ENCODE peak calls at places on chromosomes 1 and 21, in eight cellular contexts. T, X, A, V, P, S, K and R are unnamed samples.

GRCh38 chr1:38046884-38047602 is 450 bp upstream of the POU3F1 start:
- DNase-seq in T (peak; percentile 72), X (peak; percentile 63), A (peak; percentile 66), V (peak; percentile 84), P (peak; percentile 95), S (peak; percentile 85), K (peak; percentile 91), R (peak; percentile 90)

GRCh38 chr1:54989968-54990810 is 8.5 kb upstream of the BSND start:
- DNase-seq in T (no peak), X (no peak), A (no peak), V (no peak), P (peak; percentile 35), S (no peak), K (peak; percentile 30), R (no peak)

GRCh38 chr1:226608699-226609505 is 60.3 kb downstream of the STUM start:
- DNase-seq in T (peak; percentile 74), X (peak; percentile 43), A (peak; percentile 69), V (peak; percentile 79), P (peak; percentile 79), S (peak; percentile 66), K (peak; percentile 67), R (peak; percentile 72)

GRCh38 chr1:235954306-235955283 is 87.9 kb upstream of the LYST start:
- DNase-seq in T (no peak), X (peak; percentile 34), A (peak; percentile 61), V (no peak), P (no peak), S (no peak), K (peak; percentile 25), R (no peak)

GRCh38 chr21:38355992-38356781 is 99.4 kb downstream of the KCNJ15 start:
- DNase-seq in T (peak; percentile 83), X (peak; percentile 65), A (peak; percentile 59), V (peak; percentile 63), P (peak; percentile 90), S (peak; percentile 83), K (peak; percentile 85), R (peak; percentile 12)

GRCh38 chr1:30268923-30269666 is 454.3 kb downstream of the MATN1 start:
- DNase-seq in T (no peak), X (no peak), A (no peak), V (no peak), P (no peak), S (no peak), K (no peak), R (no peak)

GRCh38 chr21:34635307-34635706 is 20.4 kb upstream of the RCAN1 start:
- DNase-seq in T (no peak), X (no peak), A (no peak), V (no peak), P (no peak), S (no peak), K (no peak), R (no peak)

GRCh38 chr1:9628541-9629444 is 22.7 kb upstream of the PIK3CD start:
- DNase-seq in T (no peak), X (no peak), A (peak; percentile 84), V (no peak), P (no peak), S (no peak), K (no peak), R (no peak)

GRCh38 chr21:44199448-44199847 is 41.3 kb downstream of the ICOSLG start:
- DNase-seq in T (no peak), X (no peak), A (peak; percentile 17), V (no peak), P (peak; percentile 43), S (no peak), K (no peak), R (no peak)

GRCh38 chr1:106998431-106999002 is 58.0 kb upstream of the PRMT6 start:
- DNase-seq in T (no peak), X (no peak), A (no peak), V (no peak), P (no peak), S (peak; percentile 42), K (no peak), R (no peak)

GRCh38 chr1:13780780-13781179 is 80.8 kb downstream of the PRDM2 start:
- DNase-seq in T (no peak), X (no peak), A (no peak), V (no peak), P (no peak), S (no peak), K (no peak), R (no peak)

GRCh38 chr1:67540733-67541125 is 110.5 kb upstream of the SERBP1 start:
- DNase-seq in T (no peak), X (no peak), A (no peak), V (no peak), P (no peak), S (no peak), K (no peak), R (no peak)

GRCh38 chr1:158005249-158005648 is 11.8 kb downstream of the KIRREL1 start:
- DNase-seq in T (no peak), X (no peak), A (no peak), V (no peak), P (no peak), S (no peak), K (no peak), R (no peak)

GRCh38 chr1:158007180-158007579 is 13.7 kb downstream of the KIRREL1 start:
- DNase-seq in T (no peak), X (no peak), A (no peak), V (no peak), P (no peak), S (no peak), K (no peak), R (no peak)

GRCh38 chr1:158011714-158012113 is 18.3 kb downstream of the KIRREL1 start:
- DNase-seq in T (no peak), X (no peak), A (no peak), V (no peak), P (no peak), S (no peak), K (no peak), R (no peak)

GRCh38 chr1:158008630-158009029 is 15.2 kb downstream of the KIRREL1 start:
- DNase-seq in T (no peak), X (no peak), A (no peak), V (peak; percentile 55), P (no peak), S (peak; percentile 26), K (no peak), R (no peak)

DNA sequence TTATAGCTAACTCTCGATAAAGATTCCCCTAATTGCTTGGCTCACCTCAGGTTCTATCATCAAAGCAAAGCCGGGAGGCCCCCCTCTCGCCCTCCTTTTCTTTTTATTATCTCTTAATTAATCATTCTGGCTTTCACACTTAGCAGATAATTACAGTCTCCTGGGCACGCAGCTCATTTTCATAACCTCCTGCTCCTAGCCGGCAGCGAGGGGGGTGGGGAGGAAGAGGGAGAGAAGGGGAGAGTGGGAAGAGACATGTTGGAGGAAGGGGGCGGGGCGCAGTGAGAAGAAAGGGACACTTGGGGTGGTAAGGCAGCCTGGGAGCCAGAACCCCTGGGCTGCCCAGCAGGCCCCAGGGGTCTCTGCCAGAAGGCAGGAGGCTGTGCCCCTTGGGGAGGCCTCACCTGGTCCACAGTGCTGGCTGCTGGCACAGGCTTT is 14.5 kb downstream of the KIRREL1 start:
- DNase-seq in T (no peak), X (no peak), A (no peak), V (peak; percentile 52), P (peak; percentile 86), S (no peak), K (no peak), R (no peak)
- H3K27ac ChIP-seq in T (no peak overlapping the region), X (no peak overlapping the region), A (no peak overlapping the region), V (peak overlapping the region; percentile 99), P (peak overlapping the region; percentile 82), S (peak overlapping the region; percentile 100), K (peak overlapping the region; percentile 74), R (no peak overlapping the region)

GRCh38 chr1:56517404-56518130 is 61.8 kb downstream of the PLPP3 start:
- DNase-seq in T (no peak), X (no peak), A (no peak), V (no peak), P (no peak), S (no peak), K (no peak), R (no peak)
- H3K27ac ChIP-seq in T (peak overlapping the region; percentile 53), X (no peak overlapping the region), A (no peak overlapping the region), V (no peak overlapping the region), P (peak overlapping the region; percentile 71), S (no peak overlapping the region), K (peak overlapping the region; percentile 24), R (peak overlapping the region; percentile 31)

GRCh38 chr1:109239580-109240068 is 9.7 kb upstream of the CELSR2 start:
- DNase-seq in T (no peak), X (peak; percentile 34), A (no peak), V (no peak), P (no peak), S (no peak), K (no peak), R (no peak)

GRCh38 chr1:109238382-109238781 is 11.0 kb upstream of the CELSR2 start:
- DNase-seq in T (no peak), X (no peak), A (no peak), V (no peak), P (no peak), S (no peak), K (no peak), R (no peak)

GRCh38 chr1:109237512-109237911 is 11.8 kb upstream of the CELSR2 start:
- DNase-seq in T (no peak), X (no peak), A (no peak), V (no peak), P (no peak), S (no peak), K (no peak), R (no peak)

GRCh38 chr1:109240158-109241152 is 8.9 kb upstream of the CELSR2 start:
- DNase-seq in T (peak; percentile 60), X (peak; percentile 77), A (no peak), V (peak; percentile 74), P (peak; percentile 94), S (peak; percentile 95), K (peak; percentile 82), R (no peak)

DNA sequence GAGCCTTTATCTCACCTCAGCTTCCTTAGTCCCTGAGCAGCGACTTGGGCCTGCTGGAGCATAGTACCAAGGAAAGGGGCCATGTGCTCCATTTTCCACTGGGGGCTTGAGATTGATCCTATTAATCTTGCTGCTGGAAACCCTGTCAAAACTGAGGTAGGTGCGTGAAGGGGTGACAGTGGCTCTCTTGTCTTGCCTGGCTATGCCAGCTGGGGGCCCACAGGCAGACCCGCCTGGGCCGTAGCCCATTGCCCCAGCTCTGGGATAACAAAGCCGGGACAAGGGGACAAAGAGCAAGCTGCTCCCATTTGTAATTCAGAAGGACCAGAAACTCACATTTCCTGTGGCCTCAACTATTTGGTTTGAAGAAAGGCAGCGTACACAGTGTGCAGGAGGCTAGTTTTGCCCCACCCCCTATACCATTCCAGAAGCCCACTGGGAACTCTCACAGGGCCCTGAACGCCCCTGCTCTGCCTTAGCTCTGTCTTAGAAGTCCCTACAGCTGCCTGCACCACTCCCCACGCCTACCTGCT is 10.2 kb upstream of the CELSR2 start:
- DNase-seq in T (no peak), X (no peak), A (no peak), V (no peak), P (no peak), S (no peak), K (no peak), R (no peak)
- H3K27ac ChIP-seq in T (no peak overlapping the region), X (no peak overlapping the region), A (no peak overlapping the region), V (no peak overlapping the region), P (no peak overlapping the region), S (peak overlapping the region; percentile 98), K (peak overlapping the region; percentile 55), R (peak overlapping the region; percentile 16)

DNA sequence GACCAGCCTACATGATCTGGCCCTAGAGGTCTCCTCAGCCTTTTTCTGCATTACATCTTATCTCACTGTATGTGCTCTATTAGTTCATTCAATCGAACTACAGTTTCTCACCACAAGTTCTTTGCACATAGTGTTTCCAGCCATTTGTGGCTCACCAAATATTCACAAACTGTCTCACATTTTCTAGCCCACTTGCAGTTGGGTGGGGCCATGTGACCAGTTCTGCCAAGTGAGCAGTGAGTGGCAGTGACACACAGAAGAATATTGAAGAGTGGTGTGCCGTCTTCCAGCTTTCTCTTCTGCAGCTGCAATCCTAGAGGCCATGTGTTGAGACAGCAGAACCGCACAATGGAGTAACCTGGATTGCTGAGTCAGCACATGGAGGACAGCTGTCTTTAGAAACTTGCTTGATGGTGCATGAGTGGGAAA is 103.2 kb upstream of the ZNF644 start:
- DNase-seq in T (no peak), X (no peak), A (peak; percentile 47), V (no peak), P (no peak), S (no peak), K (no peak), R (no peak)
- H3K27ac ChIP-seq in T (no peak overlapping the region), X (no peak overlapping the region), A (no peak overlapping the region), V (no peak overlapping the region), P (no peak overlapping the region), S (no peak overlapping the region), K (no peak overlapping the region), R (no peak overlapping the region)